ENCODE peak calls at places on chromosomes 3 and 15, in five cellular contexts. J, R, K, L and V are unnamed samples.

GRCh38 chr3:18389108-18389733 is 35.9 kb downstream of the SATB1 start:
- DNase-seq in J (peak), R (no peak), K (peak), L (no peak), V (no peak)

GRCh38 chr15:67266870-67267269 is 12.3 kb downstream of the IQCH start:
- DNase-seq in J (no peak), R (no peak), K (no peak), L (no peak), V (no peak)

GRCh38 chr15:76285241-76285825 is 25.9 kb downstream of the ETFA start:
- DNase-seq in J (peak), R (no peak), K (peak), L (no peak), V (no peak)

GRCh38 chr3:58452176-58452575 is 18.5 kb upstream of the PDHB start:
- DNase-seq in J (no peak), R (no peak), K (no peak), L (no peak), V (no peak)

GRCh38 chr3:46987485-46988401 is 8.3 kb downstream of the NBEAL2 start:
- DNase-seq in J (no peak), R (peak), K (peak), L (no peak), V (no peak)

GRCh38 chr3:176328198-176328597 is 869.1 kb downstream of the TBL1XR1 start:
- DNase-seq in J (no peak), R (no peak), K (no peak), L (no peak), V (no peak)

GRCh38 chr3:9098716-9099675 is 135.7 kb upstream of the RAD18 start:
- DNase-seq in J (peak), R (no peak), K (no peak), L (no peak), V (peak)

GRCh38 chr3:184694694-184695093 is 17.2 kb downstream of the MAGEF1 start:
- DNase-seq in J (no peak), R (no peak), K (no peak), L (no peak), V (no peak)

GRCh38 chr3:57998366-57999283 is 9.6 kb upstream of the FLNB start:
- DNase-seq in J (peak), R (peak), K (peak), L (no peak), V (peak)

GRCh38 chr3:172465281-172465680 is 17.0 kb upstream of the GHSR start:
- DNase-seq in J (no peak), R (no peak), K (no peak), L (no peak), V (no peak)

GRCh38 chr3:45253316-45253715 is 27.2 kb upstream of the TMEM158 start:
- DNase-seq in J (no peak), R (no peak), K (no peak), L (no peak), V (no peak)

GRCh38 chr3:45261333-45262110 is 35.4 kb upstream of the TMEM158 start:
- DNase-seq in J (no peak), R (no peak), K (no peak), L (no peak), V (no peak)

GRCh38 chr3:45252833-45253232 is 26.7 kb upstream of the TMEM158 start:
- DNase-seq in J (no peak), R (no peak), K (no peak), L (no peak), V (no peak)

GRCh38 chr3:45259144-45259543 is 33.1 kb upstream of the TMEM158 start:
- DNase-seq in J (no peak), R (no peak), K (no peak), L (no peak), V (no peak)

GRCh38 chr3:45258317-45258716 is 32.2 kb upstream of the TMEM158 start:
- DNase-seq in J (no peak), R (no peak), K (no peak), L (no peak), V (no peak)
- TF ChIP-seq POLR2AphosphoS5 in J (no peak), R (no peak), K (no peak), L (no peak), V (no peak)

DNA sequence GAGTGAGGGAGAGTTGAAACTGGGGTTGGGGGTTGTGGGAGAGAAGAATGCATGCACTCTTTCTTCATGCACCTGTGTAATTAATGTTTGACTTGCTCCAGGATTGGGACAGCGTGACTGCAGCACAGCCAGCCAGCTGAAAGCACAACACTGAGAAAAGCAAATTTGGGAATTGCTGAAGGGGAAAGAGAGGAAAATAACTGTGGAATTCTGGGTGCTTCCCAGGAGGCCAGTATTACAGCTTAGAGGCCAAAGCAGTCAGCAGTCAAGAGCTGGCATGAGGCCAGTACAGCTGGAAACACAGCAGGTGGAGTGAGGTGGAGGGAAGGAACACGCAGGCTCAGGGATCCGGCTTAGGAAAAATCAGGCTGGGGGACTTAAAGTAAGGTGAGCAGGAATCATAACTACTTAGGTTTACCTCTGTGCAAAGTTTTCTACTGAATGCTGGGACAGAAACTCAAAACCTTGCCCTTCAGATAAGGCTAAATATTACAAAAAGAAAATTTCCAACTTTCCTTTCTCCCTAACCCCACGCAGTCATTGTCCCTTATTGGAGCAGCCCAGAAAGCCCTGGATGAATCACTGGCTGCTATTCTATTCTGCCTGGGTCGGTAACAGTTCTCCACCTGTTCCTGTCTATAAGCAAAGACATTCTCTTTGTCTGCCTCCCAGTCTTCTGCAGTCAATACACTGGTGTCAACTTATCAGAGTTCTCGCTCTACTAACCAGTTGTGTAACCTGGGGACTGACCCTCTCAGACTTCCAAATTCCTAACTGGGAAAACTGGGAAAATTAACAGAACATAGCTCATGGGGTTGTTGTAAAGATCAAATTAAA is 167.2 kb downstream of the MAGI1 start:
- DNase-seq in J (peak), R (peak), K (peak), L (peak), V (peak)
- TF ChIP-seq POLR2AphosphoS5 in J (no peak), R (no peak), K (no peak), L (no peak), V (no peak)

DNA sequence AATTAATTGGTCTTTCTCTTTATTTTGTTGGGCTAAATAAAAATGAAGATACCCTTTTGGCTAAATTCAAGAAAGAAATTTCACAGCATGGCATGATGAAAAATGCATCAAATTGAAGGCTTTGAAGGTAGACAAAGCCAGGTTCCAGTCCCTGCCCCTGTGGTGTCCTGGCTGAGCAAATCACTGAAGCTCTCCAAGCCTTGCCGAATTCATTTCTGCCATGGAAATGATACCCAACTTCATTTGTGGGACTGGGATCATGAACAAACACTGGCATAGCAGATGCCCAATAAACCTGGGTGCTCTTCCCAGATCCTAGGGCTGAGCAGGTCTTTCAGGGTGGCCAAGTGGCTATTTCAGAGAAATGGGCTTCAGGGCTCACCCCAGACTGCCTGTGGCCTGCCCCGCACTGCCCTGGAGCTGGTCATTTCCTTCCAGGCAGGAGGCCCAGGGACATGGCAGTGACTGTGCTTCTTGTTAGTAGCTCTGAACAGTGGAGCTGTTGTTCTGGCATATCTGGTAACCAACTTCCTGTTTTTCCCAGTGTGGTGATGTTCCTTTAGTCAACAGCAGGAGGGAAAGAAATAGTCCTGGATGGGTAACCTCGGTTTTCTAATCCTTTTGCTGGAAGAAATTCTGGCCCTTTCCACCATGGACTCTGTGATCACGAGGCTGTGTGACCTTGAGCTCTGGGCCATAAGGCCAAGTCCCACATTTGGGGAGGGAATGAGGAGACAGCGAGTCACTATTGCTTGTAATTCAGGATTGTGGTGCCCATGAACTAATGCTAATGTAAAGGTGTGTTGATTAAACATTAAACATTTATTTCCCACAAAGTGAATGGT is 47.6 kb downstream of the CTDSPL start:
- DNase-seq in J (no peak), R (no peak), K (peak), L (no peak), V (no peak)
- TF ChIP-seq POLR2AphosphoS5 in J (no peak), R (no peak), K (peak), L (no peak), V (no peak)

DNA sequence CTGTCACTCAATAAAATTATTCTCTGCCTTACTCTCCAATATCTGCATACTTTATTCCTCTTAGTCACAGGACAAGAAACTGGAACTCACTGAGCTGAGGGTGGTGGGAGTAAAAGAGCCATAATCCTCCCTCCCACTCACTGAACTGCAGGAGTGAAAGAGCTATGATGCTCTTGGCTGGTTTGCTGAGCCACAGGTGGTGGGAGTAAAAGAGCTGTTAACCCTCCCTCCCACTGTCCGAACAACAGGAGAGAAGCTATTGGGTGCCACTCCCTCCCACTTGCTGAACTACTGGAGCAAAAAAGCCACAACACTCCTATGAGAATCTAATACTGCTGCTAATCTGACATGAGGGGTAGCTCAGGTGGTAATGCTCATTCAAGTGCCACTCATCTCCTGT is 391.0 kb downstream of the NSUN3 start:
- DNase-seq in J (no peak), R (no peak), K (no peak), L (no peak), V (no peak)
- TF ChIP-seq POLR2AphosphoS5 in J (no peak), R (no peak), K (no peak), L (no peak), V (no peak)

GRCh38 chr3:196650740-196651311 is 11.3 kb downstream of the NRROS start:
- DNase-seq in J (peak), R (no peak), K (peak), L (no peak), V (peak)
- TF ChIP-seq POLR2AphosphoS5 in J (peak), R (peak), K (peak), L (no peak), V (peak)

DNA sequence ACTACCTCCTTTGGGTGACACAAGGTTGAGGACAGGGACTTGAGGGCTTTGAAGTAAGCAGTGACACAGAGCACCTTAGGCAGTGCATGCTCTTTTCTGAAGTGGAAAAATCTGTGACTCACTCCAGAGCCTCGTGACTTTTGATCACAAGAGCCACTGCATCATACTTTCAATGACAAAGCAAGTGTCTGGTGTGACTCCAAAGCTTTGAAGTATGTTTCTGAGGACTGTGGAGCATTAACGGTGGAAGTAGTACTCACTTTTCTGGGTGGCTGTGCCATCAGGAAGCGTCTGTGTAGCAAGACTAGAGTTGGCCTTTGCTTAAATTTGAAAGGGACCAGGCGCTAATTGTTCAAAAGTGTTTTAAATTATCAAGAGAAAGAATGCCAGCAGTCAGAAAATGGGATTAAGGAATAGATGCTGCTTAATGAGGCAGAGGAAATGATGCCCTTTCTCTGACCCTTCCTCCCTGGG is 210.7 kb upstream of the TRIM42 start:
- DNase-seq in J (no peak), R (no peak), K (no peak), L (no peak), V (no peak)
- TF ChIP-seq POLR2AphosphoS5 in J (no peak), R (no peak), K (no peak), L (no peak), V (no peak)

DNA sequence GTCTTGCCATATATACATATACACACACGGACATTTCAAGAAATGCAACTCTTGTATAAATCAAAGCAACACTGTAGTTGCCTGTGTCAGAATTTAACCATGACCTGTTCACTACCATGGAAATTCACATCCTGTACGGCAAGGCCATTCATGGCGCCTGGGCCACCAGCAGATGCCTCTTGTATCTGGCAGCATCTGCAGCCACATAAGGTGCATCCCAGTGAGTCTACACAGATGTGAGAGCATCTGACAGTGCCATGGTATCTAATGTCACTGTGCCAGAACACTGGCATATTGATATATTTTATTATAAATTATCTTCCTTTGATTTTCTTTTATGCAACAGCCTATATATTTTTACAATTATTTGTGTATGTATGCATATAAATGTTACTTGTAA is 25.1 kb downstream of the PDZRN3 start:
- DNase-seq in J (no peak), R (no peak), K (no peak), L (no peak), V (no peak)
- TF ChIP-seq POLR2AphosphoS5 in J (no peak), R (no peak), K (no peak), L (no peak), V (no peak)

GRCh38 chr3:197015790-197016705 is 13.6 kb downstream of the MELTF start:
- DNase-seq in J (no peak), R (no peak), K (no peak), L (no peak), V (no peak)

GRCh38 chr3:197013989-197014388 is 15.6 kb downstream of the MELTF start:
- DNase-seq in J (no peak), R (no peak), K (no peak), L (no peak), V (no peak)

GRCh38 chr3:197012021-197012883 is 17.4 kb downstream of the MELTF start:
- DNase-seq in J (no peak), R (no peak), K (no peak), L (no peak), V (no peak)

GRCh38 chr3:197017003-197017402 is 12.6 kb downstream of the MELTF start:
- DNase-seq in J (no peak), R (no peak), K (no peak), L (no peak), V (no peak)

GRCh38 chr3:197014942-197015575 is 14.6 kb downstream of the MELTF start:
- DNase-seq in J (no peak), R (no peak), K (no peak), L (no peak), V (no peak)
- TF ChIP-seq POLR2AphosphoS5 in J (no peak), R (no peak), K (no peak), L (no peak), V (no peak)

GRCh38 chr3:117443014-117443413 is 733.4 kb downstream of the TUSC7 start:
- DNase-seq in J (no peak), R (no peak), K (no peak), L (no peak), V (no peak)
- TF ChIP-seq POLR2AphosphoS5 in J (no peak), R (no peak), K (no peak), L (no peak), V (no peak)

GRCh38 chr3:159795050-159795449 is 193.6 kb upstream of the IL12A start:
- DNase-seq in J (no peak), R (no peak), K (no peak), L (no peak), V (no peak)
- TF ChIP-seq POLR2AphosphoS5 in J (no peak), R (no peak), K (no peak), L (no peak), V (no peak)